ENCODE peak calls at places on chromosomes 7 and 10, in five cellular contexts. F is body of pancreas, E is sigmoid colon, U is IMR-90, B is transverse colon. Z is an unnamed sample.

GRCh38 chr10:78770167-78771090 is 298.3 kb upstream of the ZMIZ1 start:
- DNase-seq in F (peak), E (no peak), U (no peak), B (no peak), Z (no peak)

GRCh38 chr7:105470090-105470489 is 52.0 kb downstream of the PUS7 start:
- DNase-seq in F (no peak), E (no peak), U (peak), B (no peak), Z (no peak)

GRCh38 chr7:125347264-125347663 is 417.6 kb upstream of the POT1 start:
- DNase-seq in F (no peak), E (no peak), U (no peak), B (no peak), Z (no peak)

GRCh38 chr7:20197837-20198236 is 19.3 kb downstream of the MACC1 start:
- DNase-seq in F (no peak), E (no peak), U (no peak), B (no peak), Z (no peak)

GRCh38 chr7:24980695-24981543 is 941 bp upstream of the OSBPL3 start:
- DNase-seq in F (peak), E (peak), U (peak), B (peak), Z (peak)

GRCh38 chr10:72080042-72081035 is 8.0 kb downstream of the SPOCK2 start:
- DNase-seq in F (no peak), E (peak), U (no peak), B (no peak), Z (no peak)

GRCh38 chr7:122300607-122301079 is 3.9 kb downstream of the FEZF1 start:
- DNase-seq in F (no peak), E (no peak), U (no peak), B (no peak), Z (no peak)

GRCh38 chr10:119217937-119218579 is 10.7 kb downstream of the GRK5 start:
- DNase-seq in F (no peak), E (peak), U (peak), B (no peak), Z (no peak)

GRCh38 chr7:131945313-131945831 is 388.9 kb upstream of the PODXL start:
- DNase-seq in F (peak), E (no peak), U (peak), B (peak), Z (peak)

GRCh38 chr7:26865094-26865388 is 651 bp upstream of the SKAP2 start:
- DNase-seq in F (no peak), E (peak), U (no peak), B (no peak), Z (no peak)

GRCh38 chr10:122930140-122930539 is 19.7 kb downstream of the FAM24A start:
- DNase-seq in F (no peak), E (no peak), U (no peak), B (no peak), Z (no peak)

GRCh38 chr7:13908667-13909382 is 80.6 kb downstream of the ETV1 start:
- DNase-seq in F (no peak), E (no peak), U (no peak), B (no peak), Z (no peak)

GRCh38 chr7:157652954-157653826 is 316.4 kb downstream of the DNAJB6 start:
- DNase-seq in F (no peak), E (no peak), U (no peak), B (no peak), Z (no peak)

GRCh38 chr7:125775319-125775718 is 845.7 kb upstream of the POT1 start:
- DNase-seq in F (no peak), E (no peak), U (no peak), B (no peak), Z (no peak)

GRCh38 chr7:50560865-50561351 is 4.3 kb downstream of the DDC start:
- DNase-seq in F (no peak), E (no peak), U (no peak), B (no peak), Z (peak)

GRCh38 chr10:5619366-5620211 is 46.8 kb downstream of the ASB13 start:
- DNase-seq in F (no peak), E (no peak), U (no peak), B (no peak), Z (no peak)

GRCh38 chr7:116863168-116863670 is 832 bp downstream of the CAPZA2 start:
- DNase-seq in F (peak), E (no peak), U (peak), B (peak), Z (peak)

GRCh38 chr10:69141304-69141703 is 17.3 kb downstream of the VPS26A start:
- DNase-seq in F (no peak), E (no peak), U (no peak), B (no peak), Z (no peak)

GRCh38 chr10:89251417-89252224 is at the start of gene LIPA:
- DNase-seq in F (peak), E (peak), U (peak), B (peak), Z (peak)
- TF ChIP-seq POLR2A in F (peak), E (no peak), U (no peak), B (peak), Z (peak)

GRCh38 chr10:70477661-70478162 is 855 bp upstream of the PALD1 start:
- DNase-seq in F (peak), E (no peak), U (peak), B (peak), Z (no peak)
- TF ChIP-seq CTCF in F (no peak), E (no peak), U (no peak), B (no peak), Z (no peak)

DNA sequence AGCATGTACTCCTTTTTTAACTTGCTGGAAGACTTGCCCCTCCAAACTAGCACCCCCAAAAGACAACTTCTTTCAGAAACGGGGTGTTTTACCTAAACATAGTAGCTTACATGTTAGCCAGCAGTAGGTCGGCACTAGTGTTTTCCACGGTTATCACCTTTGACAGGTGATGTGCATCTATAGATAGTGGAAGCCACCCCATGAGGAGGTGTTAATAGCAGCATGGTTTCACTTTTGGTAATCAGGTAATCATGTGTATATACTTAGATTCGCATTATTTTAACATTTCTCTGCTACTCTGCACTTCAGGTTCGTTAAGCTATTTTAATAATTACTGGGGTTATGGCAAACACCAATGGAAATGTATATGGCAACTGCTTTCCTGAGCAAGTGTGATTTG is 17.6 kb downstream of the SRI start:
- DNase-seq in F (no peak), E (no peak), U (no peak), B (no peak), Z (no peak)
- TF ChIP-seq POLR2A in F (no peak), E (no peak), U (no peak), B (no peak), Z (no peak)

GRCh38 chr7:158829342-158830210 is at the start of gene ESYT2:
- DNase-seq in F (peak), E (peak), U (peak), B (peak), Z (peak)
- TF ChIP-seq CTCF in F (no peak), E (no peak), U (peak), B (no peak), Z (no peak)

GRCh38 chr10:103692421-103693069 is 162.8 kb downstream of the SH3PXD2A start:
- DNase-seq in F (no peak), E (no peak), U (no peak), B (peak), Z (no peak)
- TF ChIP-seq POLR2A in F (no peak), E (no peak), U (no peak), B (no peak), Z (no peak)

DNA sequence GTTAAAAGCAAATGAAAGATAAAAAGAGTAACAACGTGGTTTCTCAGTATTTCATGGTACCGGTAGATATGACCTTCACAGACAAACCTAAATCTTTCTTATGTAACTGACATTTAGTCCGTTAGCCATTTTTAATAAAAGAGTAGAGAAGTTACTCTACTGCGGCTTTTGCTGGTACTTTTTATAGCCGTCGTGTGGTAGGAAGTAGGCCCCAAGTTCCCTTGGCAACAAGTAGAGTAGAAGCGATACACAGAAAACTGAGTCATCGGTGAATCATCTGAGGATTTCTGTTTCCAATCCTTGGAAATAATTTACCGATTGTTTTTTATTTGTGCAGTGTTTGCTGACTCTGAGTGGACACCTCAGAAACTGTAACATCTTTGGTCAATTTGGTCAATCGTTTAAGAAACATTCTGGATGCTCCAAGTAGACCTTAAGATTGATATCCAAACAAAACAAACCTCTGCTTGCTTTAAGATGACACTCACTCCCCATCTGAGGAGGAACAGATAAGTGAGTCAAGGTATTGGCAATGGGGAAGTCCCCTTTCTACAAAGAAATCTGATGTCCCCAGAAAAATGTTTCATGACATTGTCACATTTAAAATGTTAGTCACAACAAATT is 63.9 kb upstream of the AHR start:
- DNase-seq in F (peak), E (no peak), U (peak), B (peak), Z (no peak)
- TF ChIP-seq CTCF in F (no peak), E (no peak), U (no peak), B (no peak), Z (no peak)

GRCh38 chr10:128125416-128125943 is 743 bp downstream of the MKI67 start:
- DNase-seq in F (no peak), E (no peak), U (no peak), B (peak), Z (peak)

GRCh38 chr10:128123853-128124252 is 2.4 kb downstream of the MKI67 start:
- DNase-seq in F (no peak), E (no peak), U (no peak), B (no peak), Z (no peak)

GRCh38 chr10:128124813-128125403 is 1.3 kb downstream of the MKI67 start:
- DNase-seq in F (no peak), E (no peak), U (no peak), B (peak), Z (no peak)

GRCh38 chr10:128128582-128128981 is 2.4 kb upstream of the MKI67 start:
- DNase-seq in F (no peak), E (no peak), U (no peak), B (no peak), Z (no peak)

GRCh38 chr10:128125944-128126764 is at the start of gene MKI67:
- DNase-seq in F (peak), E (peak), U (peak), B (peak), Z (peak)
- TF ChIP-seq POLR2A in F (no peak), E (no peak), U (no peak), B (no peak), Z (no peak)

GRCh38 chr7:44131173-44132009 is 8.0 kb upstream of the POLD2 start:
- DNase-seq in F (peak), E (no peak), U (no peak), B (no peak), Z (peak)
- TF ChIP-seq CTCF in F (no peak), E (no peak), U (peak), B (no peak), Z (peak)

GRCh38 chr10:74153123-74153522 is 2.1 kb downstream of the ADK start:
- DNase-seq in F (no peak), E (no peak), U (peak), B (no peak), Z (no peak)

GRCh38 chr10:74151879-74152722 is 1.1 kb downstream of the ADK start:
- DNase-seq in F (no peak), E (no peak), U (no peak), B (no peak), Z (no peak)

GRCh38 chr10:74151057-74151878 is at the start of gene ADK:
- DNase-seq in F (peak), E (peak), U (peak), B (peak), Z (peak)

GRCh38 chr10:74153676-74154075 is 2.7 kb downstream of the ADK start:
- DNase-seq in F (no peak), E (no peak), U (no peak), B (no peak), Z (no peak)

DNA sequence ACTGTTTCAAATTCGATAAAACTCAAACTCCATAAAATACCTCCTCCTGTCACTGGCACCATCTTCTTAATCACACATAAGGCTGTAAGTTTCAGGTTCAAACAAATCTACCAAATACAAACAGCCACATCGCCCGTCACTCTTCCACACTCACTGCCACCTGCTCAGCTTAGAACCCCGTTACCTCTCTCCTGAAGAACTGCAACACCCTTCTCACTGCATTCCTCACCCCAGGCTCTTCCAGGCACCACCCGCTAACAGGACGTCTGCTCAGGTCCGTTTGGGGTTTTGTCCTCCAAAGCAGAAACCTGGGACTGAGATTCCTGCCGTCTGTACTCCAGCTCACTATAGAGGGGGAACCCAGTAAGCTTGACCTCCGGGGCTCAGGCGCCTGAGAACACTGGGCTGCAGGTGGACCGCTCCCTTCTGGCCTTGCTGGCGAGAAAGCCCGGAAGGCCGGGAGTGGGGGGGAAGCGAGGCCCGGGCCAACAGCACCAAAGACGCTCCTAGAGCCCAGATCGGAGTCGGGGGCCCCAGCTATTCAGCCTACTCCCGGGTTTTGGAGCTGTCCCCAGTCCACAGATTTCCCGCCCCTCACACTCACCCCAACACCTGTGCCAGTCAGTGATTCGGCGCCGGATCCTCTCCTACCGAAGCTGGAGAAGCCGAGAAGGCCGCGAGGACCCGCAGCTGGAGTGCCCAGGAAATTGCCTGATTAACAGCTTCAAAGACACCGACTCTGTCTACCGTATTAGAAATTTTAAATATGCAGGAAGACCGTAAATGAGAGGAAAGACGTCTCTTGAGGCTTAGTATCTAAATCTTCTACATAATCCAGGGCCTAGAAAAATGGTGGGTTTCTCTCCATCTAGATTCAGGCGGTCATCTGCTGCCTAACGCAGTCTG is at the start of gene AP3M1:
- DNase-seq in F (peak), E (peak), U (no peak), B (peak), Z (peak)
- TF ChIP-seq POLR2A in F (no peak), E (no peak), U (no peak), B (peak), Z (no peak)

GRCh38 chr10:60441515-60441914 is 51.8 kb upstream of the ANK3 start:
- DNase-seq in F (no peak), E (no peak), U (peak), B (no peak), Z (no peak)
- TF ChIP-seq CTCF in F (no peak), E (no peak), U (peak), B (no peak), Z (peak)